ENCODE peak calls at places on chromosomes 7 and 10, in six cellular contexts. One of them, this sample, is unnamed.

GRCh38 chr10:102421645-102422585 is 1.3 kb downstream of the FBXL15 start:
- DNase-seq in EL: no peak
- DNase-seq in NT2/D1: no peak
- DNase-seq in Kasumi-1: no peak
- DNase-seq in activated T-cell treated with anti-CD3 and anti-CD28 coated beads, Interleukin-2, amount 50 U/mL, for 4 hours: no peak
- DNase-seq in NCI-H1694 treated with DMSO at 0.1 percent for 48 hours: no peak
- DNase-seq in this sample: peak; percentile 19

GRCh38 chr10:69818676-69819239 is 17.1 kb downstream of the COL13A1 start:
- DNase-seq in activated T-cell treated with anti-CD3 and anti-CD28 coated beads, Interleukin-2, amount 50 U/mL, for 4 hours: no peak
- DNase-seq in NT2/D1: no peak
- DNase-seq in Kasumi-1: no peak
- DNase-seq in NCI-H1694 treated with DMSO at 0.1 percent for 48 hours: no peak
- DNase-seq in EL: peak; percentile 29
- DNase-seq in this sample: no peak

GRCh38 chr7:108417926-108418325 is 38.3 kb downstream of the NRCAM start:
- DNase-seq in activated T-cell treated with anti-CD3 and anti-CD28 coated beads, Interleukin-2, amount 50 U/mL, for 4 hours: no peak
- DNase-seq in EL: no peak
- DNase-seq in NT2/D1: no peak
- DNase-seq in Kasumi-1: no peak
- DNase-seq in NCI-H1694 treated with DMSO at 0.1 percent for 48 hours: no peak
- DNase-seq in this sample: no peak

GRCh38 chr10:4983615-4984216 is 19.9 kb downstream of the AKR1C2 start:
- DNase-seq in EL: no peak
- DNase-seq in NCI-H1694 treated with DMSO at 0.1 percent for 48 hours: no peak
- DNase-seq in NT2/D1: no peak
- DNase-seq in activated T-cell treated with anti-CD3 and anti-CD28 coated beads, Interleukin-2, amount 50 U/mL, for 4 hours: no peak
- DNase-seq in Kasumi-1: no peak
- DNase-seq in this sample: no peak

GRCh38 chr10:43390791-43391190 is 18.2 kb downstream of the HNRNPF start:
- DNase-seq in NCI-H1694 treated with DMSO at 0.1 percent for 48 hours: peak; percentile 6
- DNase-seq in activated T-cell treated with anti-CD3 and anti-CD28 coated beads, Interleukin-2, amount 50 U/mL, for 4 hours: no peak
- DNase-seq in EL: peak; percentile 55
- DNase-seq in Kasumi-1: peak; percentile 65
- DNase-seq in NT2/D1: no peak
- DNase-seq in this sample: peak; percentile 32

GRCh38 chr7:111835066-111835465 is 272.8 kb upstream of the IMMP2L start:
- DNase-seq in Kasumi-1: no peak
- DNase-seq in NT2/D1: no peak
- DNase-seq in NCI-H1694 treated with DMSO at 0.1 percent for 48 hours: peak; percentile 3
- DNase-seq in EL: peak; percentile 83
- DNase-seq in activated T-cell treated with anti-CD3 and anti-CD28 coated beads, Interleukin-2, amount 50 U/mL, for 4 hours: no peak
- DNase-seq in this sample: no peak

GRCh38 chr7:27611043-27611442 is 51.6 kb downstream of the HIBADH start:
- DNase-seq in NT2/D1: no peak
- DNase-seq in Kasumi-1: no peak
- DNase-seq in NCI-H1694 treated with DMSO at 0.1 percent for 48 hours: no peak
- DNase-seq in EL: peak; percentile 74
- DNase-seq in activated T-cell treated with anti-CD3 and anti-CD28 coated beads, Interleukin-2, amount 50 U/mL, for 4 hours: no peak
- DNase-seq in this sample: no peak

GRCh38 chr7:40647719-40648118 is 512.9 kb downstream of the SUGCT start:
- DNase-seq in activated T-cell treated with anti-CD3 and anti-CD28 coated beads, Interleukin-2, amount 50 U/mL, for 4 hours: no peak
- DNase-seq in Kasumi-1: no peak
- DNase-seq in NT2/D1: no peak
- DNase-seq in NCI-H1694 treated with DMSO at 0.1 percent for 48 hours: no peak
- DNase-seq in EL: peak; percentile 47
- DNase-seq in this sample: no peak

GRCh38 chr10:97827778-97828291 is 21.8 kb upstream of the GOLGA7B start:
- DNase-seq in NT2/D1: no peak
- DNase-seq in Kasumi-1: no peak
- DNase-seq in activated T-cell treated with anti-CD3 and anti-CD28 coated beads, Interleukin-2, amount 50 U/mL, for 4 hours: no peak
- DNase-seq in EL: peak; percentile 75
- DNase-seq in NCI-H1694 treated with DMSO at 0.1 percent for 48 hours: no peak
- DNase-seq in this sample: no peak

GRCh38 chr10:126171555-126171954 is 216.7 kb downstream of the ADAM12 start:
- DNase-seq in Kasumi-1: no peak
- DNase-seq in EL: peak; percentile 86
- DNase-seq in NCI-H1694 treated with DMSO at 0.1 percent for 48 hours: no peak
- DNase-seq in NT2/D1: no peak
- DNase-seq in activated T-cell treated with anti-CD3 and anti-CD28 coated beads, Interleukin-2, amount 50 U/mL, for 4 hours: no peak
- DNase-seq in this sample: no peak

This sample was measured in CD8-positive, alpha-beta memory T cell.